ENCODE peak calls at places on chromosome 19, in five cellular contexts. Q is mammary epithelial cell, L is endodermal cell, A is body of pancreas, N is ovary. R is an unnamed sample.

GRCh38 chr19:21158523-21159135 is 16.8 kb downstream of the ZNF431 start:
- DNase-seq in L (no peak), Q (peak; percentile 57), N (no peak), A (no peak), R (peak; percentile 40)

GRCh38 chr19:55620410-55620809 is 4.0 kb downstream of the ZNF784 start:
- DNase-seq in A (no peak), L (no peak), Q (no peak), N (no peak), R (no peak)

GRCh38 chr19:18444513-18444912 is 6.6 kb upstream of the ISYNA1 start:
- DNase-seq in L (no peak), N (no peak), A (no peak), Q (no peak), R (no peak)

GRCh38 chr19:21117041-21117907 is 24.6 kb upstream of the ZNF431 start:
- DNase-seq in A (no peak), L (no peak), Q (peak; percentile 51), N (no peak), R (no peak)

GRCh38 chr19:6417713-6418561 is 6.7 kb downstream of the KHSRP start:
- DNase-seq in L (peak; percentile 79), Q (no peak), A (peak; percentile 45), N (no peak), R (no peak)

GRCh38 chr19:19106061-19106551 is 32.2 kb downstream of the TMEM161A start:
- DNase-seq in A (no peak), Q (no peak), N (peak; percentile 74), L (peak; percentile 83), R (no peak)

GRCh38 chr19:1172353-1173159 is 1.5 kb downstream of the SBNO2 start:
- DNase-seq in Q (peak; percentile 61), N (peak; percentile 61), L (no peak), A (peak; percentile 72), R (no peak)

GRCh38 chr19:29526730-29527499 is 1.1 kb downstream of the VSTM2B start:
- DNase-seq in L (peak; percentile 74), Q (peak; percentile 5), N (no peak), A (no peak), R (no peak)

GRCh38 chr19:43776285-43776684 is 4.5 kb downstream of the KCNN4 start:
- DNase-seq in A (no peak), L (no peak), N (no peak), Q (no peak), R (no peak)

GRCh38 chr19:10271543-10272086 is 695 bp downstream of the ICAM1 start:
- DNase-seq in N (no peak), L (no peak), A (no peak), Q (no peak), R (no peak)

GRCh38 chr19:387777-388176 is 21.2 kb downstream of the C2CD4C start:
- DNase-seq in L (no peak), N (no peak), A (no peak), Q (no peak), R (no peak)

GRCh38 chr19:12782424-12783225 is 7.3 kb upstream of the HOOK2 start:
- DNase-seq in L (peak; percentile 78), A (peak; percentile 79), Q (peak; percentile 59), N (peak; percentile 96), R (no peak)

GRCh38 chr19:5976768-5977167 is 1.2 kb downstream of the RANBP3 start:
- DNase-seq in L (no peak), Q (no peak), A (no peak), N (no peak), R (no peak)

GRCh38 chr19:35154535-35155406 is at the start of gene FXYD5:
- DNase-seq in Q (peak; percentile 66), N (peak; percentile 43), L (peak; percentile 87), A (peak; percentile 55), R (peak; percentile 29)

GRCh38 chr19:32748497-32748896 is 28.9 kb downstream of the TDRD12 start:
- DNase-seq in Q (no peak), A (peak; percentile 6), L (peak; percentile 66), N (no peak), R (no peak)

GRCh38 chr19:2982983-2983350 is 5.6 kb downstream of the TLE6 start:
- DNase-seq in Q (peak; percentile 50), N (peak; percentile 90), A (peak; percentile 99), L (peak; percentile 59), R (peak; percentile 67)

GRCh38 chr19:21474671-21475181 is 30.7 kb upstream of the ZNF429 start:
- DNase-seq in L (peak; percentile 98), A (peak; percentile 93), N (peak; percentile 93), Q (peak; percentile 64), R (no peak)

GRCh38 chr19:5002143-5002542 is 33.2 kb downstream of the KDM4B start:
- DNase-seq in L (no peak), Q (peak; percentile 73), A (no peak), N (no peak), R (no peak)

GRCh38 chr19:52961981-52962380 is 700 bp downstream of the ZNF816 start:
- DNase-seq in Q (peak; percentile 11), L (no peak), A (no peak), N (no peak), R (no peak)

GRCh38 chr19:54209748-54210494 is 9.3 kb downstream of the RPS9 start:
- DNase-seq in A (peak; percentile 98), Q (peak; percentile 92), N (peak; percentile 93), L (no peak), R (peak; percentile 87)

GRCh38 chr19:18157465-18158063 is 4.6 kb downstream of the PIK3R2 start:
- DNase-seq in Q (peak; percentile 79), A (peak; percentile 64), N (peak; percentile 58), L (peak; percentile 72), R (no peak)

GRCh38 chr19:28864024-28864503 is 348.9 kb downstream of the UQCRFS1 start:
- DNase-seq in L (no peak), A (no peak), N (no peak), Q (no peak), R (no peak)

GRCh38 chr19:42175952-42176648 is 41.4 kb downstream of the DEDD2 start:
- DNase-seq in A (no peak), L (peak; percentile 65), Q (no peak), N (no peak), R (no peak)

GRCh38 chr19:5148794-5149190 is 179.9 kb downstream of the KDM4B start:
- DNase-seq in A (peak; percentile 4), N (no peak), L (no peak), Q (no peak), R (no peak)

GRCh38 chr19:57800696-57801095 is 14.0 kb downstream of the ZNF552 start:
- DNase-seq in L (no peak), A (no peak), N (no peak), Q (no peak), R (no peak)

GRCh38 chr19:1503089-1503924 is 9.5 kb downstream of the ADAMTSL5 start:
- DNase-seq in Q (no peak), L (peak; percentile 91), N (peak; percentile 77), A (peak; percentile 65), R (no peak)

GRCh38 chr19:1675633-1676350 is 23.4 kb upstream of the TCF3 start:
- DNase-seq in Q (no peak), A (peak; percentile 75), L (peak; percentile 77), N (no peak), R (no peak)

GRCh38 chr19:47372603-47373002 is 23.5 kb downstream of the DHX34 start:
- DNase-seq in N (no peak), A (no peak), Q (no peak), L (no peak), R (no peak)

GRCh38 chr19:46204008-46204407 is 25.5 kb upstream of the IGFL1 start:
- DNase-seq in A (no peak), N (no peak), L (no peak), Q (no peak), R (no peak)

DNA sequence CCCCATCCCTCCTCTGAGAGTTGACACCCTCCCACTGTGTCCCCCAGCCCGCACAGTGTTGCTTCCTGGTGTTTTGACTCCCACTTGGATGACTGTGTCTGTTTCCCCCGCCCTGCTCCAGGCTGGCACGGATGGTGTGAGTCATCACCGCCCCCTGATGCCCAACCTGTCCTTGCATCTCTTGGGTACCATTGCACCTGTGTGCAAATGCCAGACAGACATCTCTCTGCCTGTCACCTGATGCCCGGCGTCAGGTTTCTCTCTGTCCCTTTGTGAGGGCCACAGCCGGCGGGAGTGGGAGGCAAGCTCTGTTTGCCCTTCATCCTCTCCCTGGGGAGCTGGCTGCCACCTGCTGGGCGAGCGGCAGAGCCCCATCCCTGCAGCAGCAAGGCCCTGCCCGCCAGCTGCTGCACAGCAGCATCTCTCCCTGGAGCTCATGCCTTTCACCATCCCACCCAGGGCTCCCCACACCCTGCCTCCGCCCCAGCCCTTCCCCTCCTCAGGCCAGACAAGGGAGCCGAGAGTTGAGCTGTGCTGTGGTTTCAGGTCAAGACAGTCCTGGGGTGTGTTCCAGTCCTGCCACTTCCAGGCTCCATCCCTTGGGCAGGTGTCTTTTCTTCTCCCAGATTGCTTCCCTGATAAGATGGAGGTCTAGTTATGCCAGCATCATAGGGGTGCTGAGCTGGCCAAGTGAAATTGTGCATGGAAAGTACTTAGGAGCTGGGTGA is 29.7 kb downstream of the NKPD1 start:
- DNase-seq in N (no peak), A (peak; percentile 24), Q (peak; percentile 49), L (no peak), R (no peak)
- TF ChIP-seq CTCF in N (no peak), A (peak; percentile 6), Q (peak; percentile 46), L (no peak), R (peak; percentile 40)

GRCh38 chr19:7913652-7914051 is 978 bp upstream of the TGFBR3L start:
- DNase-seq in Q (no peak), A (no peak), L (no peak), N (no peak), R (no peak)

GRCh38 chr19:7912697-7913564 is 1.7 kb upstream of the TGFBR3L start:
- DNase-seq in A (no peak), L (no peak), Q (no peak), N (peak; percentile 39), R (no peak)

GRCh38 chr19:7914598-7915045 is at the start of gene TGFBR3L:
- DNase-seq in N (peak; percentile 40), A (no peak), L (no peak), Q (no peak), R (no peak)

GRCh38 chr19:7915250-7916136 is 863 bp downstream of the TGFBR3L start:
- DNase-seq in A (no peak), Q (no peak), L (no peak), N (peak; percentile 40), R (no peak)

GRCh38 chr19:7914099-7914498 is 531 bp upstream of the TGFBR3L start:
- DNase-seq in A (no peak), N (no peak), L (no peak), Q (no peak), R (no peak)
- H3K4me3 ChIP-seq in A (no peak overlapping the region), N (no peak overlapping the region), L (no peak overlapping the region), Q (no peak overlapping the region), R (no peak overlapping the region)

GRCh38 chr19:39850892-39851291 is 4.7 kb upstream of the FBL start:
- DNase-seq in A (no peak), Q (no peak), N (no peak), L (no peak), R (no peak)

GRCh38 chr19:39858541-39858940 is 12.4 kb upstream of the FBL start:
- DNase-seq in A (no peak), L (peak; percentile 82), Q (no peak), N (no peak), R (no peak)

GRCh38 chr19:39848392-39848791 is 2.2 kb upstream of the FBL start:
- DNase-seq in L (no peak), A (no peak), Q (no peak), N (no peak), R (no peak)

GRCh38 chr19:39847525-39847924 is 1.3 kb upstream of the FBL start:
- DNase-seq in A (no peak), Q (no peak), N (no peak), L (no peak), R (no peak)

GRCh38 chr19:39852882-39853281 is 6.7 kb upstream of the FBL start:
- DNase-seq in L (no peak), Q (no peak), N (no peak), A (no peak), R (no peak)
- TF ChIP-seq CTCF in L (no peak), Q (no peak), N (no peak), A (no peak), R (no peak)

GRCh38 chr19:38267780-38268430 is 3.5 kb downstream of the SPINT2 start:
- DNase-seq in N (no peak), A (peak; percentile 84), L (no peak), Q (peak; percentile 52), R (no peak)
- H3K4me3 ChIP-seq in N (no peak overlapping the region), A (no peak overlapping the region), L (peak overlapping the region; percentile 98), Q (peak overlapping the region; percentile 83), R (no peak overlapping the region)

R was measured in AG04449.